ENCODE peak calls at places on chromosomes 5 and 9, in five cellular contexts. O, Z, B, S and Q are unnamed samples.

GRCh38 chr5:76542887-76543690 is 80.1 kb downstream of the F2RL2 start:
- DNase-seq in Z (peak; percentile 65), S (no peak), O (no peak), B (peak; percentile 53), Q (peak; percentile 67)

GRCh38 chr9:117795271-117795670 is 91.1 kb downstream of the TLR4 start:
- DNase-seq in B (no peak), S (no peak), Z (no peak), O (no peak), Q (no peak)

GRCh38 chr5:74251106-74252032 is 389.2 kb downstream of the ENC1 start:
- DNase-seq in S (peak; percentile 45), O (peak; percentile 46), Z (no peak), B (no peak), Q (no peak)

GRCh38 chr9:37839491-37840461 is 39.2 kb downstream of the DCAF10 start:
- DNase-seq in B (no peak), Z (no peak), S (no peak), O (no peak), Q (no peak)

GRCh38 chr5:43157068-43157467 is 35.0 kb upstream of the NIM1K start:
- DNase-seq in Z (no peak), O (no peak), B (no peak), S (no peak), Q (no peak)

GRCh38 chr9:35748858-35749514 is at the start of the genes GBA2 and RGP1:
- DNase-seq in Z (peak; percentile 89), B (peak; percentile 95), O (peak; percentile 88), S (peak; percentile 87), Q (peak; percentile 36)

GRCh38 chr5:80816590-80816989 is 143.6 kb upstream of the RASGRF2 start:
- DNase-seq in B (no peak), O (no peak), S (no peak), Z (no peak), Q (no peak)

GRCh38 chr9:129656795-129657390 is 8.6 kb upstream of the PRRX2 start:
- DNase-seq in S (no peak), Z (no peak), O (no peak), B (no peak), Q (no peak)

GRCh38 chr5:143693691-143694252 is 118.2 kb upstream of the HMHB1 start:
- DNase-seq in Z (no peak), S (no peak), O (no peak), B (no peak), Q (no peak)

GRCh38 chr5:14186132-14186830 is 43.1 kb downstream of the TRIO start:
- DNase-seq in B (no peak), O (no peak), S (no peak), Z (no peak), Q (no peak)

GRCh38 chr5:134634227-134634626 is 1.6 kb upstream of the SAR1B start:
- DNase-seq in O (no peak), B (no peak), Z (peak; percentile 21), S (no peak), Q (no peak)

GRCh38 chr9:136645903-136646754 is 16.6 kb upstream of the EGFL7 start:
- DNase-seq in B (peak; percentile 94), O (peak; percentile 53), Z (no peak), S (no peak), Q (no peak)

GRCh38 chr9:34267660-34268059 is 61.4 kb downstream of the KIF24 start:
- DNase-seq in O (no peak), B (no peak), S (no peak), Z (no peak), Q (no peak)

GRCh38 chr5:31096238-31096865 is 97.1 kb upstream of the CDH6 start:
- DNase-seq in B (no peak), Z (no peak), S (no peak), O (no peak), Q (no peak)

DNA sequence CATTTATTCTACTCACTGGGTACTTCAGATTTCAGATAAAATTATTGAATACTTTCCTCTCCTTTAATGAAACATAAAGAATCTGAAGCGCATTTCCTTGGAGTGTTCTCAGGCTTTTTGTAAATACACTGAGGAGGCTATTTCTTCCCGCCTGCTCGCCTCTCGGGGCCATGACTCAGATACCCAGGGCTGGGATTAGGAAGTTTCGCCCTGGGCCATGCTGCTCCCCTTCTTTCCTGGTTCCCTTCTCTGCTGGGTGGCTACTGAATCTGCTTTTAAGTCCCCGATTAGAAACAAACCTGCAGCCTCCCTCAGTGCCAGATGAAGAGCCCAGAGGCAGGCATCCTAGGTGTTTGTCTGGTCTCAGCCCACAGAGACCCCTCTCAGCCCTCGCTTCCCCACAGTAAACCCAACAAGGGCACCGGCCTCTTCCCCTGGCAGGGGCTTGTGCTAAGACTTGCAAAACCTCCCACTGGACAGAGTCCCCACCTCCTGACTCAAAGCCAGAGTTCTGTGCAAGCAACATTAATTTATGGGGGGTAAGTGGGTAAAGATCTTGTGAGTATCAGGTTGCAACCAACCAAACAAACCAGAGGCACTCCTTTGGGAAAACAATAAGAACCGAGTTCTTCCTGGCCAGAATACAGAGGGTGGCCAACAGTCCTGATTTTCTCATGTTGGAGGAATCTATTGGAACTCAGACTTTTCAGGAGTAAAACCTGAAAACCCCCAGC is 30.6 kb upstream of the IRX1 start:
- DNase-seq in Z (no peak), S (no peak), B (no peak), O (no peak), Q (no peak)
- H3K9me3 ChIP-seq in Z (no peaks in the 10 kb centered on the region), S (no peaks in the 10 kb centered on the region), B (peaks cover under 1% of the 10 kb centered on the region), O (peaks cover 10% of the 10 kb centered on the region), Q (no peaks in the 10 kb centered on the region)

DNA sequence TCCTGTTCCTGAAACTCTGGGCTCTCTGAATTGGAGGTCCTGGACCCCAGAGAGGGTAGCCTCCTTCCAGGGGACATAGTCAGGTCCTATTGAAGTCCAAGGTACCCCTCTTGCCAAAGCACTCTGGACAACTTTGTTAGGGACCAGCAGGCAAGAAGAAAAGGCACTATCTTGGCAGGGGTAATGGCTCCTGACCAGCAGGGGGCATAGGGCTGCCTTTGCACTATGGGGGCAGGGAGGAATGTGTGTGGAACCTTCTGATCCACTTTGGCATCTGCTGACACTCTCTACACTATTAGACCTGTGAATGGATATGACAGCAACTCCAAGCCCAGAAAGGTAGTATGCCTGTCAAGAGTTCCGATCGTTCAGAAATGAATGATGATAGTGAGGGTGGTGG is 179.0 kb upstream of the CD180 start:
- DNase-seq in S (no peak), Z (no peak), O (no peak), B (no peak), Q (no peak)
- TF ChIP-seq CTCF in S (no peak), Z (no peak), O (no peak), B (no peak), Q (no peak)

DNA sequence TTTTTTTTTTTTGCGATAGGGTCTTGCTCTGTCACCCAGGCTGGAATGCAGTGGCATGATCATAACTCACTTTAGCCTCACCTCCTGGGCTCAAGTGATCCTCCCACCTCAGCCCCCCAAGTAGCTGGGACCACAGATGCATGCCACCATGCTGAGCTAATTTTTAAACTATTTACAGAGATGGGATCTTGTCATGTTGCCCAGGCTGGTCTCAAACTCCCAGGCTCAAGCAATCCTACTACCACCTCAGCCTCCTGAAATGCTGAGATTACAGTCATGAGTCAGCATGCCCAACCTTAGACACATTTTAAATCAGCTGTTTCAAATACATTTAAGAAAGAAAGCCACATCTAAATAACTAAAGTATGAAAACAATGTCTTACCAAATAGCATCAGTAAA is 439.0 kb downstream of the EBF1 start:
- DNase-seq in S (no peak), B (no peak), Z (no peak), O (no peak), Q (no peak)
- H3K9me3 ChIP-seq in S (no peaks in the 10 kb centered on the region), B (no peaks in the 10 kb centered on the region), Z (peaks cover 9% of the 10 kb centered on the region), O (peaks cover 6% of the 10 kb centered on the region), Q (peaks cover 12% of the 10 kb centered on the region)

GRCh38 chr5:104352954-104353353 is 790.4 kb upstream of the NUDT12 start:
- DNase-seq in S (no peak), B (no peak), Z (no peak), O (no peak), Q (no peak)

GRCh38 chr5:104344809-104345512 is 782.4 kb upstream of the NUDT12 start:
- DNase-seq in Z (peak; percentile 59), O (no peak), B (no peak), S (no peak), Q (no peak)

GRCh38 chr5:104345513-104345823 is 782.9 kb upstream of the NUDT12 start:
- DNase-seq in O (no peak), Z (no peak), B (no peak), S (no peak), Q (no peak)

DNA sequence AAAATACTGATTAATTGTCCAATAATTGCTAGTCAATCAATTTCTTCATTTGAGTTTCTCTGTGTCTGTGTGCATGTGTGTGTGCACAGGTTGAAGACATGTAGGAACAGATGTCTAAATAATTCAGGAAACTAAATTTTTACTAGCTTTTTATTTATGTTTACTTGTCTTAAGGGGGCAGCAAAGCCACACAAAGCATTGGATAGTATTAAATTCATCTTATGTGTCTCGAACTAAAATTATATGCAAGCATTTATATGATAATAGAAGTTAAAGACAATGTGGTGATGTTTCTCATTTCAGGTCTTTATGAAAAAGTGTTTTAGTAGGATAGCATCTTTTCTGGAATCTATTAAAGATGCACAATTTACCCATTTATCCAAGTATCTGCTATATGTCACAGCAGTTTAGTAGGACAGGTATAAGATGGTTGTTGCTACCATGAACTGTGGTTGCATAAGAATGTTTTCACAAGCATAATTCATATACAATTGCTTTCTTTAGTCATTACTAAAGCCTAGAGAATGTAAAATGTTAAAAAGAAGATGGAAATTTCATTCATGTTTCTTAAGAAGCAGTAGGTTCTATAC is 784.6 kb upstream of the NUDT12 start:
- DNase-seq in Z (no peak), B (no peak), S (no peak), O (no peak), Q (no peak)
- TF ChIP-seq CTCF in Z (no peak), B (no peak), S (no peak), O (peak; percentile 20), Q (no peak)

GRCh38 chr5:166845044-166845443 is 1446.4 kb upstream of the WWC1 start:
- DNase-seq in O (no peak), S (no peak), Z (no peak), B (no peak), Q (no peak)
- H3K9me3 ChIP-seq in O (no peaks in the 10 kb centered on the region), S (no peaks in the 10 kb centered on the region), Z (no peaks in the 10 kb centered on the region), B (no peaks in the 10 kb centered on the region), Q (no peaks in the 10 kb centered on the region)

DNA sequence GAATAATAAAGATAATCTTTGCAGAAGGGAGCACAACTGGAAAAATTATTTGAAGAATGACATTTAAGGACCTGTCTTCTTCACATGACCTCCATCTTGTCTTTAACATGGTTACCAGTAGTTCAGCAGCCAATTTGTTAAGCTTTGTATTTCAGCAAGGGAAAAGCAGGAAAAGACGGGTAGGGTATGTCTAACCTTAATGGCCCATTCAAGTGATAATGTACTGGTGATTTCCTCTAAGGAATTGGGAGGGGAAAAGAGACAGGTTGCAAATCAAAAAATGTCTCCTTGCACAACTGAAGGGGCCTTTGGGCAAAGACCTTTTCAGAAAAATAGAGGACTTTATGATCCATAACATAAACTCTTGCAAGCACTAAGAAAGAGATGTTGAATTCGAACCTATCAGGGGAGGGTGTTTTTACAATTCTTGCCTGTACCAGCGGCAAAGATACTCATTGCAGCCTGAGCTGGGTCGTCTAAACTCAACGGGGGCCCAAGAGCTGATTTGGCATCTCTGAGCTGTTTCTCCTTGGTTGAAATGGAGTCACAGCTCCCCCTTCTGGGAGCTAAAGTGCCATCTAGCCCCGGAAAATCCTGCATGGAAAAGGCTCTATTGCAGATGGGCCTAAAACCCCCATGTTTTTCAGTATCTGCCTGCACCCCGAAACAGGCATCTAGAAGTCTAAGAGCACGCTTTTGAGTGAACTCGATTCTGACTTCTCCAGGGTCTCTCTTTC is 3.8 kb downstream of the BRINP1 start:
- DNase-seq in S (no peak), O (no peak), Z (no peak), B (no peak), Q (no peak)
- TF ChIP-seq CTCF in S (peak; percentile 22), O (peak; percentile 32), Z (peak; percentile 10), B (peak; percentile 58), Q (no peak)